ENCODE peak calls at places on chromosomes 1 and 21, in ten cellular contexts. U is ovary, N is H7, L is PC-3, J is mesenchymal stem cell, B is kidney, V is Peyer's patch, G is mammary epithelial cell, I is left ventricle myocardium inferior, O is BJ. R is an unnamed sample.

GRCh38 chr1:55636691-55637090 is 421.5 kb upstream of the USP24 start:
- DNase-seq in U (no peak), N (no peak), L (peak; percentile 22), J (no peak), B (no peak), V (no peak), G (peak; percentile 19), I (no peak), O (no peak), R (peak; percentile 56)

GRCh38 chr1:27084107-27084506 is 70.8 kb downstream of the SLC9A1 start:
- DNase-seq in U (no peak), N (no peak), L (no peak), J (no peak), B (no peak), V (no peak), G (no peak), I (no peak), O (no peak), R (no peak)

GRCh38 chr1:33872681-33873080 is 8.8 kb downstream of the HMGB4 start:
- DNase-seq in U (no peak), N (no peak), L (no peak), J (no peak), B (no peak), V (no peak), G (no peak), I (no peak), O (no peak), R (no peak)

GRCh38 chr1:241918879-241919278 is 38.7 kb upstream of the BECN2 start:
- DNase-seq in U (no peak), N (no peak), L (peak; percentile 57), J (peak; percentile 66), B (no peak), V (no peak), G (peak; percentile 50), I (no peak), O (no peak), R (peak; percentile 72)

GRCh38 chr1:194104247-194104844 is 917.9 kb upstream of the B3GALT2 start:
- DNase-seq in U (no peak), N (no peak), L (no peak), J (no peak), B (no peak), V (no peak), G (no peak), I (no peak), O (no peak), R (no peak)

GRCh38 chr1:178126790-178127189 is 32.9 kb downstream of the RASAL2 start:
- DNase-seq in U (no peak), N (no peak), L (peak; percentile 89), J (peak; percentile 77), B (no peak), V (no peak), G (peak; percentile 97), I (no peak), O (peak; percentile 59), R (peak; percentile 92)

GRCh38 chr1:39826583-39826982 is 37.9 kb upstream of the BMP8B start:
- DNase-seq in U (no peak), N (peak; percentile 36), L (no peak), J (no peak), B (peak; percentile 19), V (no peak), G (no peak), I (no peak), O (no peak), R (no peak)

GRCh38 chr1:156436319-156437043 is 64.1 kb downstream of the MEF2D start:
- DNase-seq in U (no peak), N (peak; percentile 80), L (no peak), J (no peak), B (no peak), V (no peak), G (no peak), I (no peak), O (no peak), R (no peak)

GRCh38 chr1:168164771-168165170 is 14.0 kb upstream of the TIPRL start:
- DNase-seq in U (no peak), N (no peak), L (peak; percentile 26), J (no peak), B (no peak), V (no peak), G (no peak), I (no peak), O (no peak), R (no peak)

GRCh38 chr1:150176593-150176992 is 26.9 kb downstream of the PLEKHO1 start:
- DNase-seq in U (no peak), N (no peak), L (no peak), J (no peak), B (no peak), V (no peak), G (no peak), I (no peak), O (no peak), R (no peak)

GRCh38 chr1:207808322-207808705 is 56.5 kb downstream of the CD46 start:
- DNase-seq in U (no peak), N (peak; percentile 15), L (no peak), J (no peak), B (peak; percentile 46), V (no peak), G (peak; percentile 86), I (no peak), O (no peak), R (no peak)

GRCh38 chr1:207805841-207806421 is 54.1 kb downstream of the CD46 start:
- DNase-seq in U (peak; percentile 42), N (no peak), L (peak; percentile 94), J (peak; percentile 96), B (peak; percentile 87), V (no peak), G (peak; percentile 91), I (peak; percentile 85), O (peak; percentile 91), R (peak; percentile 97)

GRCh38 chr1:207808911-207809555 is 57.2 kb downstream of the CD46 start:
- DNase-seq in U (no peak), N (peak; percentile 3), L (no peak), J (no peak), B (no peak), V (no peak), G (no peak), I (no peak), O (no peak), R (no peak)

GRCh38 chr1:207806531-207807394 is 54.9 kb downstream of the CD46 start:
- DNase-seq in U (no peak), N (peak; percentile 7), L (peak; percentile 43), J (peak; percentile 45), B (peak; percentile 58), V (no peak), G (peak; percentile 79), I (no peak), O (no peak), R (no peak)

GRCh38 chr1:207807395-207808321 is 55.8 kb downstream of the CD46 start:
- DNase-seq in U (peak; percentile 59), N (peak; percentile 35), L (no peak), J (no peak), B (peak; percentile 92), V (no peak), G (no peak), I (peak; percentile 73), O (no peak), R (no peak)
- H3K36me3 ChIP-seq in U (no peaks in the 10 kb centered on the region), N (no peaks in the 10 kb centered on the region), L (peaks cover 24% of the 10 kb centered on the region), J (peaks cover 72% of the 10 kb centered on the region), B (peaks cover 73% of the 10 kb centered on the region), V (no peaks in the 10 kb centered on the region), G (peaks cover 1% of the 10 kb centered on the region), I (peaks cover 97% of the 10 kb centered on the region), O (peaks cover 20% of the 10 kb centered on the region), R (no peaks in the 10 kb centered on the region)

GRCh38 chr1:8354038-8354437 is 36.1 kb downstream of the SLC45A1 start:
- DNase-seq in U (no peak), N (no peak), L (no peak), J (no peak), B (no peak), V (no peak), G (no peak), I (no peak), O (no peak), R (no peak)

GRCh38 chr1:8352471-8352845 is 34.5 kb downstream of the SLC45A1 start:
- DNase-seq in U (no peak), N (no peak), L (no peak), J (no peak), B (no peak), V (no peak), G (no peak), I (no peak), O (no peak), R (no peak)

GRCh38 chr1:8352886-8353285 is 35.0 kb downstream of the SLC45A1 start:
- DNase-seq in U (no peak), N (no peak), L (no peak), J (no peak), B (peak; percentile 51), V (no peak), G (no peak), I (no peak), O (no peak), R (no peak)

GRCh38 chr1:8351693-8352470 is 34.0 kb downstream of the SLC45A1 start:
- DNase-seq in U (no peak), N (peak; percentile 93), L (peak; percentile 23), J (no peak), B (peak; percentile 76), V (no peak), G (peak; percentile 71), I (no peak), O (no peak), R (no peak)

GRCh38 chr1:8353386-8353785 is 35.5 kb downstream of the SLC45A1 start:
- DNase-seq in U (no peak), N (no peak), L (no peak), J (no peak), B (peak; percentile 78), V (no peak), G (no peak), I (no peak), O (no peak), R (no peak)
- H3K36me3 ChIP-seq in U (no peaks in the 10 kb centered on the region), N (peaks cover 30% of the 10 kb centered on the region), L (peaks cover 12% of the 10 kb centered on the region), J (peaks cover 65% of the 10 kb centered on the region), B (peaks cover 36% of the 10 kb centered on the region), V (no peaks in the 10 kb centered on the region), G (no peaks in the 10 kb centered on the region), I (peaks cover 50% of the 10 kb centered on the region), O (peaks cover 38% of the 10 kb centered on the region), R (peaks cover 51% of the 10 kb centered on the region)

DNA sequence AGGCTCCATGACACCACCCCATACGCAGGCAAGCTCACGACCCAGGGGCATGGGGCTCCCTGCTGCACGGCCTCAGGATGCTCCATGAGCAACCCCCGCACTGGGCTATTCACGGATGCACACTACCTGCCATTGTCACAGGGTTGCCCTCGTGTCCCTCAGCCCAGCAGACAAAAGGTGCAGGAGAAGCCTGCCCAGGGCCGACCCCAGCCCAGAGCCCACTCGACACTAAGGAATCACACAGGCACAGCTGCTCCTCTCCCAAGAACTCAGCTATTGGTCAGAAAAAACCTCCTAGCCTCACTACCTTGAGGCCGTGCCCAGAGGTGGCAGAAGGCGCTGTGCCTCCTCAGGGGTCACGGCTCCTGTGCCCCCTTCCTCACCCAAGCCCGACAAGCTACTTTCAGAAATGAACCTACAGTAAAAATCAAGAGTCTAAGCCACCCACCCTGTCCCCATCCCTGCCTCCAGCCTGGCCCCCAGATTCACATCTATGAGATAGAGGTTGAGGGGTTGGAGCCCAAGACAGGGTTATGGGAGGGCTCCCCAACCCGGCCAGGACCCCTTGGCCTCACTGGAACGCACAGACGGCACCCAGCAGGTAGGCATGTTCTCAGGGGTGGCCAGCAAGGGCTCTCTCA is 6.4 kb upstream of the SPATC1L start:
- DNase-seq in U (no peak), N (peak; percentile 17), L (no peak), J (no peak), B (no peak), V (no peak), G (no peak), I (no peak), O (no peak), R (no peak)
- H3K36me3 ChIP-seq in U (no peaks in the 10 kb centered on the region), N (peaks cover 14% of the 10 kb centered on the region), L (peaks cover 4% of the 10 kb centered on the region), J (peaks cover 80% of the 10 kb centered on the region), B (peaks cover 23% of the 10 kb centered on the region), V (no peaks in the 10 kb centered on the region), G (peaks cover 18% of the 10 kb centered on the region), I (peaks cover 49% of the 10 kb centered on the region), O (peaks cover 25% of the 10 kb centered on the region), R (peaks cover 37% of the 10 kb centered on the region)

GRCh38 chr1:92877081-92877711 is 45.4 kb downstream of the RPL5 start:
- DNase-seq in U (no peak), N (no peak), L (no peak), J (no peak), B (no peak), V (no peak), G (no peak), I (no peak), O (no peak), R (no peak)
- H3K36me3 ChIP-seq in U (no peaks in the 10 kb centered on the region), N (no peaks in the 10 kb centered on the region), L (no peaks in the 10 kb centered on the region), J (peaks cover 7% of the 10 kb centered on the region), B (no peaks in the 10 kb centered on the region), V (no peaks in the 10 kb centered on the region), G (peaks cover 6% of the 10 kb centered on the region), I (peaks cover 7% of the 10 kb centered on the region), O (no peaks in the 10 kb centered on the region), R (no peaks in the 10 kb centered on the region)

R was measured in brain microvascular endothelial cell.